ENCODE peak calls at places on chromosomes 5 and 9, in six cellular contexts. I is neural crest cell; R is H9; P is CD8-positive, alpha-beta T cell; B is uterus; X is Calu3. H is an unnamed sample.

GRCh38 chr5:95892784-95893354 is 68.8 kb downstream of the ELL2 start:
- DNase-seq in I (no peak), R (peak), P (no peak), B (no peak), X (peak), H (no peak)

GRCh38 chr5:52665544-52665943 is 122.2 kb upstream of the ITGA1 start:
- DNase-seq in I (no peak), R (no peak), P (no peak), B (peak), X (no peak), H (no peak)

GRCh38 chr9:35733109-35733541 is 659 bp downstream of the CREB3 start:
- DNase-seq in I (no peak), R (peak), P (no peak), B (no peak), X (peak), H (no peak)

GRCh38 chr5:174073088-174073487 is 27.6 kb downstream of the NSG2 start:
- DNase-seq in I (no peak), R (no peak), P (no peak), B (no peak), X (no peak), H (no peak)

GRCh38 chr5:136374003-136374402 is 8.7 kb upstream of the TRPC7 start:
- DNase-seq in I (no peak), R (no peak), P (no peak), B (no peak), X (peak), H (no peak)

GRCh38 chr5:17333755-17334154 is 116.3 kb downstream of the BASP1 start:
- DNase-seq in I (no peak), R (no peak), P (no peak), B (no peak), X (no peak), H (no peak)

GRCh38 chr5:147169399-147169798 is 65.4 kb upstream of the STK32A start:
- DNase-seq in I (no peak), R (no peak), P (no peak), B (no peak), X (peak), H (no peak)

GRCh38 chr5:35919191-35919590 is 19.2 kb downstream of the CAPSL start:
- DNase-seq in I (no peak), R (no peak), P (no peak), B (no peak), X (no peak), H (no peak)

GRCh38 chr9:107707419-107707837 is 217.9 kb upstream of the KLF4 start:
- DNase-seq in I (no peak), R (no peak), P (no peak), B (peak), X (no peak), H (no peak)

GRCh38 chr9:107175039-107175438 is 108.0 kb upstream of the RAD23B start:
- DNase-seq in I (no peak), R (no peak), P (no peak), B (no peak), X (no peak), H (no peak)

GRCh38 chr9:69744688-69745380 is 15.0 kb downstream of the PTAR1 start:
- DNase-seq in I (no peak), R (no peak), P (no peak), B (no peak), X (no peak), H (no peak)

GRCh38 chr9:2014696-2015580 is at the start of gene SMARCA2:
- DNase-seq in I (peak), R (peak), P (peak), B (peak), X (peak), H (peak)

GRCh38 chr5:15794117-15794985 is 294.4 kb downstream of the FBXL7 start:
- DNase-seq in I (no peak), R (no peak), P (no peak), B (no peak), X (no peak), H (no peak)

GRCh38 chr5:83720805-83721431 is at the start of gene HAPLN1:
- DNase-seq in I (peak), R (peak), P (no peak), B (no peak), X (no peak), H (no peak)

GRCh38 chr9:33222031-33222430 is 17.9 kb upstream of the SPINK4 start:
- DNase-seq in I (no peak), R (no peak), P (no peak), B (no peak), X (no peak), H (no peak)

GRCh38 chr5:41748631-41749030 is 121.6 kb downstream of the OXCT1 start:
- DNase-seq in I (no peak), R (no peak), P (no peak), B (no peak), X (no peak), H (no peak)

GRCh38 chr5:159061834-159062530 is 37.7 kb downstream of the EBF1 start:
- DNase-seq in I (peak), R (peak), P (no peak), B (no peak), X (no peak), H (no peak)

GRCh38 chr9:113609562-113610318 is 146.2 kb downstream of the RGS3 start:
- DNase-seq in I (no peak), R (peak), P (no peak), B (peak), X (peak), H (no peak)

GRCh38 chr5:108661590-108662219 is 86.0 kb upstream of the FER start:
- DNase-seq in I (no peak), R (no peak), P (no peak), B (no peak), X (peak), H (no peak)

GRCh38 chr5:149413477-149414210 is 34.6 kb upstream of the IL17B start:
- DNase-seq in I (no peak), R (no peak), P (no peak), B (no peak), X (no peak), H (no peak)

GRCh38 chr5:125480901-125481300 is 734.5 kb upstream of the ZNF608 start:
- DNase-seq in I (no peak), R (no peak), P (no peak), B (no peak), X (no peak), H (no peak)

GRCh38 chr5:91109634-91110033 is 273.5 kb downstream of the ARRDC3 start:
- DNase-seq in I (no peak), R (no peak), P (no peak), B (no peak), X (no peak), H (no peak)

GRCh38 chr5:12876541-12877298 is 972.5 kb upstream of the CTNND2 start:
- DNase-seq in I (no peak), R (no peak), P (no peak), B (no peak), X (no peak), H (no peak)

GRCh38 chr5:67165524-67166459 is 30.8 kb downstream of the CD180 start:
- DNase-seq in I (peak), R (peak), P (peak), B (peak), X (peak), H (peak)
- TF ChIP-seq CTCF in I (peak), R (peak), P (peak), B (peak), X (peak), H (peak)

DNA sequence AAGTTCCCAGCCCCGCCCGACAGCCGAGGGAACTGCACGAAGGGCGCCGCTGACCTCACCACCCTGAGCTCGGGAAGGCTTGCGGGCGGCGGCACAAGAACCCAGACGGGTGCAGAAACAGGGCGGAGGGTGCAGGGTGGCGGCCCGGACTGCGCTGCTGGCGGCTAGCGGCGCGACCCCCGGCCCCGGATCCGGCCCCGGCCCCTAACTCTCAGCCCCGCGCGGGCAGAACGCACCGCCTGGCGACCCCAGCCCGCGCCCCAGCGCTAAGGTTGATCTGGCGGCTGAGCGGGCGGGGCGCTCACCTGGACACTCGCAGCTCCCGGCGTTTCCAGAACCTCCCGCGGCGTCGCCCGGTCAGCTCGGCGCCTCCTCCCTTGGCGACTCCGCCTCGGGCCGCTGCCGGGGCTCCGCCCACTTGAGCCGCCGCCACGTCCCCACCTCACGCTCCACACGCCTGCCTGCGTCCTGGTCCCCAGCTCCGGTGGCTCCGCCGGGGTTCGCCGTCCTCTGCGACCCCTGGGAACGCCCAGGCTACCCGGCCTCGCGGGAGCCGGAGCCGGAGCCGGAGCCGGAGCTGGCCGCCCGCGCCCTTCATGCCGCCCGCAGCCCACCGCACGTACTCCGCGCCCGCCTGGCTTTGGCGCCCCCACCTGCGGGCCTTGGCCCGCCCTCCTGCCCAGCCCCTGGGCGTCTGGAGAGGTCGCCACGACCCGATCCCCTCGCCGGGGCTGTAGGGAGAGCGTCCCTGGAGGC is at the start of gene P4HA2:
- DNase-seq in I (peak), R (peak), P (peak), B (peak), X (peak), H (peak)
- TF ChIP-seq CTCF in I (peak), R (peak), P (no peak), B (peak), X (no peak), H (peak)

GRCh38 chr5:54515634-54516033 is 1.9 kb upstream of the SNX18 start:
- DNase-seq in I (no peak), R (no peak), P (no peak), B (no peak), X (no peak), H (no peak)
- TF ChIP-seq CTCF in I (no peak), R (no peak), P (no peak), B (no peak), X (no peak), H (no peak)

GRCh38 chr5:146130440-146131045 is 25.2 kb upstream of the PLAC8L1 start:
- DNase-seq in I (no peak), R (no peak), P (no peak), B (no peak), X (no peak), H (no peak)
- TF ChIP-seq CTCF in I (peak), R (peak), P (peak), B (peak), X (peak), H (peak)

GRCh38 chr5:177472460-177473441 is 683 bp downstream of the DBN1 start:
- DNase-seq in I (no peak), R (no peak), P (peak), B (peak), X (peak), H (no peak)
- TF ChIP-seq CTCF in I (no peak), R (no peak), P (no peak), B (no peak), X (no peak), H (peak)

GRCh38 chr9:95091574-95091970 is 225.9 kb downstream of the FANCC start:
- DNase-seq in I (no peak), R (no peak), P (no peak), B (no peak), X (peak), H (no peak)

GRCh38 chr9:95094002-95094401 is 223.5 kb downstream of the FANCC start:
- DNase-seq in I (no peak), R (no peak), P (no peak), B (no peak), X (no peak), H (no peak)

GRCh38 chr9:95091971-95092320 is 225.6 kb downstream of the FANCC start:
- DNase-seq in I (no peak), R (no peak), P (no peak), B (no peak), X (no peak), H (no peak)

GRCh38 chr9:95090871-95091573 is 226.5 kb downstream of the FANCC start:
- DNase-seq in I (no peak), R (no peak), P (no peak), B (no peak), X (no peak), H (no peak)

DNA sequence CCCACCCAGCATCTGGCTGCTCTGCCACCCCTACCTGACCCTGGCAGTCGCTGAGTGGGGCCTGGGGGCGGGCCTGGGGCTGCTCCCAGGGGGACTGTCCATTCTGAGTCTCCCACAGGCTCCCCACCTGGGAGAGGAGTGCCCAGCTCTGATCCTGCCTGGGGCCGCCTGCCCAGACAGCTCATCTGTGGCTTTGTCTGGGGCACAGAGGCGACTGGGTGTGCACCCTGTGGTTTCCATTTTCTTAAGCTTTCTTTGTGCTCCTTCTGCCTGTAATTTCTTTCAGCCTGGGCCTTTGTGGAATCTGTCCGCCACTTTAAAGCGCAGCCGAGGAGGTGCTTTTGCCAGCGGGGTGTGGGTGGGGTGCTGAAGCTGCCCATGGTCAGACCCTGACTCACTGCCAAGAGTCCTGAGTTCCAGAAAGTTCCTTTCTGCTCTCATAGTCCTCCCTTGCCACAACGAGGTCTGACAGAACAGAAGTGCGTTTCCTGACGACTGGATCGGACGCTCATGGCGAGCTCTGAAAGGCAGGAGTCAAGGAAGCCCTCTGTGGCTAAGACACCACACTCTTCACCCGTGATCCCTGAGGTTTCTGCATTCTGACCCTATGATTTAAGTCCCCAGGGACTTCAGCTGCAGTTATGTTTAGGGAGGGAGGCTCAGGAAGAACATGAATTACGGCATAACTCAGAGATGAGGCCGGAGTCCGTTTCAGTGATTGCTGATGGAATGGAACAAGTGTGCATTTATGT is 225.0 kb downstream of the FANCC start:
- DNase-seq in I (no peak), R (no peak), P (no peak), B (no peak), X (peak), H (no peak)
- TF ChIP-seq CTCF in I (no peak), R (no peak), P (no peak), B (no peak), X (no peak), H (no peak)

GRCh38 chr5:6540111-6540830 is 91.6 kb downstream of the UBE2QL1 start:
- DNase-seq in I (no peak), R (no peak), P (peak), B (no peak), X (no peak), H (peak)
- TF ChIP-seq CTCF in I (no peak), R (no peak), P (no peak), B (no peak), X (no peak), H (no peak)

H was measured in type B pancreatic cell.